ENCODE peak calls at places on chromosomes 12 and 14, in five cellular contexts. Z, T, V, W and A are unnamed samples.

GRCh38 chr14:43687866-43688265 is 819.2 kb downstream of the FSCB start:
- DNase-seq in Z (no peak), T (no peak), V (no peak), W (no peak), A (no peak)

GRCh38 chr12:48109424-48109823 is 3.5 kb upstream of the SENP1 start:
- DNase-seq in W (no peak), V (no peak), T (no peak), Z (no peak), A (no peak)

GRCh38 chr14:61973981-61974380 is 211.8 kb downstream of the SNAPC1 start:
- DNase-seq in T (no peak), W (no peak), Z (no peak), V (no peak), A (no peak)

GRCh38 chr12:124233846-124234620 is 60.9 kb upstream of the RFLNA start:
- DNase-seq in Z (no peak), T (no peak), V (no peak), W (no peak), A (no peak)

GRCh38 chr12:52081263-52081733 is 1.8 kb downstream of the SMIM41 start:
- DNase-seq in T (no peak), W (no peak), V (no peak), Z (no peak), A (peak; percentile 57)

GRCh38 chr12:68611094-68611818 is 557 bp downstream of the RAP1B start:
- DNase-seq in W (peak; percentile 72), V (no peak), Z (peak; percentile 18), T (no peak), A (peak; percentile 82)

GRCh38 chr12:78121969-78122610 is 291.4 kb downstream of the NAV3 start:
- DNase-seq in Z (no peak), T (no peak), V (no peak), W (no peak), A (no peak)

GRCh38 chr12:78406213-78406612 is 458.4 kb upstream of the SYT1 start:
- DNase-seq in W (no peak), V (no peak), T (no peak), Z (no peak), A (no peak)

GRCh38 chr14:50122291-50122690 is 5.9 kb upstream of the VCPKMT start:
- DNase-seq in T (no peak), V (no peak), Z (no peak), W (no peak), A (no peak)

GRCh38 chr12:28506271-28506670 is 316.0 kb downstream of the CCDC91 start:
- DNase-seq in V (no peak), T (no peak), Z (no peak), W (no peak), A (no peak)

GRCh38 chr14:99125616-99126431 is 146.2 kb downstream of the BCL11B start:
- DNase-seq in Z (no peak), V (no peak), T (no peak), W (no peak), A (no peak)

GRCh38 chr14:85688024-85688423 is 158.1 kb downstream of the FLRT2 start:
- DNase-seq in V (no peak), W (no peak), T (no peak), Z (no peak), A (no peak)

GRCh38 chr12:55933799-55934174 is 2.8 kb downstream of the DGKA start:
- DNase-seq in V (no peak), W (no peak), Z (no peak), T (no peak), A (no peak)

GRCh38 chr14:22887260-22887989 is 4.4 kb downstream of the REM2 start:
- DNase-seq in Z (peak; percentile 67), W (peak; percentile 95), V (peak; percentile 48), T (peak; percentile 92), A (peak; percentile 81)

GRCh38 chr12:83008703-83009102 is 322.0 kb downstream of the TMTC2 start:
- DNase-seq in Z (no peak), T (no peak), V (no peak), W (no peak), A (no peak)

GRCh38 chr14:99378782-99379214 is 101.9 kb downstream of the SETD3 start:
- DNase-seq in Z (peak; percentile 78), W (no peak), T (peak; percentile 22), V (no peak), A (no peak)

GRCh38 chr14:104687601-104688504 is 1.6 kb upstream of the INF2 start:
- DNase-seq in Z (peak; percentile 97), W (peak; percentile 68), T (peak; percentile 62), V (no peak), A (no peak)

GRCh38 chr12:5076761-5077160 is 33.1 kb downstream of the KCNA5 start:
- DNase-seq in Z (no peak), V (no peak), T (no peak), W (no peak), A (no peak)

GRCh38 chr12:77940566-77940965 is 109.9 kb downstream of the NAV3 start:
- DNase-seq in T (no peak), W (no peak), V (no peak), Z (no peak), A (no peak)

GRCh38 chr12:126518596-126519200 is 1453.5 kb downstream of the AACS start:
- DNase-seq in T (no peak), Z (no peak), V (peak; percentile 22), W (no peak), A (no peak)

GRCh38 chr12:84982888-84983287 is 53.2 kb downstream of the TSPAN19 start:
- DNase-seq in Z (no peak), T (no peak), V (no peak), W (peak; percentile 21), A (no peak)

GRCh38 chr12:25195056-25195971 is at the start of the genes DNAI7 and ETFRF1:
- DNase-seq in T (peak; percentile 86), Z (peak; percentile 80), W (peak; percentile 100), V (peak; percentile 81), A (peak; percentile 93)

GRCh38 chr12:25197608-25198007 is 2.6 kb downstream of the ETFRF1 start:
- DNase-seq in T (no peak), V (no peak), W (no peak), Z (no peak), A (no peak)

GRCh38 chr12:25194722-25195055 is 271 bp downstream of the DNAI7 start:
- DNase-seq in Z (no peak), V (no peak), T (no peak), W (no peak), A (no peak)

GRCh38 chr12:25189656-25190055 is 5.3 kb downstream of the DNAI7 start:
- DNase-seq in Z (no peak), V (no peak), W (no peak), T (no peak), A (no peak)

GRCh38 chr12:25194211-25194610 is 749 bp downstream of the DNAI7 start:
- DNase-seq in W (no peak), Z (peak; percentile 11), T (no peak), V (no peak), A (no peak)
- H3K27ac ChIP-seq in W (no peak overlapping the region), Z (no peak overlapping the region), T (no peak overlapping the region), V (no peak overlapping the region), A (peak overlapping the region; percentile 18)

DNA sequence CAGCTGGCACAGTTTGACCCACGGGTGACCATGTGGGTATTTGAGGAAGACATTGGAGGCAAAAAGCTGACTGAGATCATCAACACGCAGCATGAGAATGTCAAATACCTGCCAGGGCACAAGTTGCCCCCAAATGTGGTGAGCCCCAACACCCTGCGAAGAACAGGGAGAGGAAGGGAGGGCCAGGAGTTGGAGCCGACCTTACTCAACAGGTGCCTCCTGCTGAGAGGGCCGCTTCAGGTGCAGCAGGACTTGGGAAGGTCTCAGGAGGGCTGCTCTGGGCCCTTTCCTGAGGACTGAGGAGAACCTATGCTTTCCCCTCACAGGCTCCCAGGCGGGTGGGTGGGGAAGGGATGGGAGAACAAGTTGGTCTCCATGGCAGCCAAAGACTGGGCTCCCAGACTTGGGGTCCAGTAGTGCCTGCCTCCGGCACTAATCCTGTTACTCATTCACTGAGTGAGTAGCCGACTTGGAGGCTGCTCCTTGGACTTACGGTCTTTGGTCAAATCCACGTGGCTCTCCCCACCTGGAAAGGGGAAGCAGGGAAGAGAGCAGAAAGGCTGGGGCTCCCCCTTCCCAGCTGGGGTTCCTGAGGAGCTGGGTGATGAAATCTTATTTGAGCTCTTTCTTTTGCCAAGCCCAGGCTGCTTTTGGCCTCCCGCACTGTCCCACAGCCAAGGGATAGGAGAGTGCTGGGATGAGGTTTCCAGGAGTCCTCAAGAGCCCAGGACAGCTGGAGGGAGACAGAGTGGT is 982 bp downstream of the GPD1 start:
- DNase-seq in V (no peak), Z (no peak), W (no peak), T (no peak), A (no peak)
- TF ChIP-seq REST in V (no peak), Z (no peak), W (no peak), T (no peak), A (no peak)

GRCh38 chr14:74620497-74620921 is 8.5 kb upstream of the LTBP2 start:
- DNase-seq in Z (peak; percentile 51), T (peak; percentile 90), W (no peak), V (no peak), A (no peak)
- H3K27ac ChIP-seq in Z (peak overlapping the region; percentile 89), T (peak overlapping the region; percentile 70), W (no peak overlapping the region), V (peak overlapping the region; percentile 95), A (peak overlapping the region; percentile 99)

GRCh38 chr14:74502236-74503019 is 8.9 kb downstream of the ISCA2 start:
- DNase-seq in V (peak; percentile 30), T (no peak), Z (peak; percentile 44), W (peak; percentile 83), A (peak; percentile 66)
- TF ChIP-seq REST in V (no peak), T (no peak), Z (no peak), W (no peak), A (no peak)